ENCODE peak calls at places on chromosomes 6 and 20, in six cellular contexts. One of them, this sample, is unnamed.

GRCh38 chr6:169528755-169529154 is 173.1 kb downstream of the WDR27 start:
- DNase-seq in HCT116: no peak
- DNase-seq in HepG2: no peak
- DNase-seq in K562: no peak
- DNase-seq in H1: no peak
- DNase-seq in GM12878: no peak
- DNase-seq in this sample: no peak

GRCh38 chr20:4326194-4327065 is 311.1 kb upstream of the RNF24 start:
- DNase-seq in HepG2: no peak
- DNase-seq in K562: no peak
- DNase-seq in GM12878: no peak
- DNase-seq in H1: no peak
- DNase-seq in HCT116: peak
- DNase-seq in this sample: no peak

GRCh38 chr6:157381631-157382621 is 936 bp downstream of the ZDHHC14 start:
- DNase-seq in H1: peak
- DNase-seq in HCT116: no peak
- DNase-seq in GM12878: no peak
- DNase-seq in HepG2: peak
- DNase-seq in K562: peak
- DNase-seq in this sample: no peak

GRCh38 chr20:51122931-51123658 is 100.2 kb upstream of the KCNG1 start:
- DNase-seq in K562: no peak
- DNase-seq in H1: no peak
- DNase-seq in GM12878: no peak
- DNase-seq in HCT116: no peak
- DNase-seq in HepG2: no peak
- DNase-seq in this sample: no peak

GRCh38 chr6:42696526-42697267 is 25.7 kb downstream of the PRPH2 start:
- DNase-seq in GM12878: no peak
- DNase-seq in H1: no peak
- DNase-seq in HepG2: no peak
- DNase-seq in K562: no peak
- DNase-seq in HCT116: no peak
- DNase-seq in this sample: no peak

GRCh38 chr6:148831064-148831463 is 84.2 kb downstream of the UST start:
- DNase-seq in K562: no peak
- DNase-seq in GM12878: no peak
- DNase-seq in HepG2: no peak
- DNase-seq in HCT116: no peak
- DNase-seq in H1: no peak
- DNase-seq in this sample: no peak

GRCh38 chr6:132648356-132648755 is 10.6 kb downstream of the TAAR1 start:
- DNase-seq in GM12878: no peak
- DNase-seq in HCT116: no peak
- DNase-seq in HepG2: no peak
- DNase-seq in H1: no peak
- DNase-seq in K562: no peak
- DNase-seq in this sample: no peak

GRCh38 chr20:52888096-52888495 is 84.1 kb upstream of the TSHZ2 start:
- DNase-seq in H1: no peak
- DNase-seq in HepG2: no peak
- DNase-seq in GM12878: no peak
- DNase-seq in K562: no peak
- DNase-seq in HCT116: no peak
- DNase-seq in this sample: no peak

GRCh38 chr20:54156522-54156921 is 17.3 kb downstream of the CYP24A1 start:
- DNase-seq in H1: no peak
- DNase-seq in K562: no peak
- DNase-seq in GM12878: no peak
- DNase-seq in HCT116: no peak
- DNase-seq in HepG2: no peak
- DNase-seq in this sample: no peak

DNA sequence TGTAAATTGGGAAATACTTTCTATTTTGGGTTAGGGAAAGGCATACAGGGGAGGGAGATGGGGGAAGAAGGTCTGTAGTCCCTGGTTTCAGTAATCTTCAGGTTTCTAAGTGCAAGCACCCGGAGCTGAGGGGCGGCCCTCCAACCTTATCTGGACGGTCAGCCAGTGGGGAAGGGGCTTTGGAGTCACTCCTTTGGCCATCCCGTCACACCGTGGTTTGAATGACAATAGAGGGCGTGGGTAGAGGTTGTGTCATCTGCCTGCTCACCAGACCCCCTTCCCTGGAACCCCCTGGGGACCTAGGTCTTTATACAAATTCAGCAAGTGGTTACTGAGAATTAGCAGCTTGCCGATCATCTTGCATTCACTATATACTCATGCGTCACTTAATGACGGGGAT is 29.0 kb downstream of the STK35 start:
- DNase-seq in GM12878: no peak
- DNase-seq in HCT116: no peak
- DNase-seq in H1: no peak
- DNase-seq in HepG2: no peak
- DNase-seq in K562: no peak
- DNase-seq in this sample: peak
- TF ChIP-seq YY1 in GM12878: no peak
- TF ChIP-seq YY1 in HCT116: no peak
- TF ChIP-seq YY1 in H1: no peak
- TF ChIP-seq YY1 in HepG2: no peak
- TF ChIP-seq YY1 in K562: no peak
- TF ChIP-seq YY1 in this sample: no peak

GRCh38 chr6:34340394-34340793 is 52.1 kb downstream of the NUDT3 start:
- DNase-seq in HCT116: no peak
- DNase-seq in HepG2: no peak
- DNase-seq in H1: no peak
- DNase-seq in K562: no peak
- DNase-seq in GM12878: no peak
- DNase-seq in this sample: no peak

GRCh38 chr6:34340906-34341480 is 51.5 kb downstream of the NUDT3 start:
- DNase-seq in GM12878: no peak
- DNase-seq in K562: no peak
- DNase-seq in HepG2: no peak
- DNase-seq in H1: no peak
- DNase-seq in HCT116: no peak
- DNase-seq in this sample: no peak

GRCh38 chr6:34339971-34340370 is 52.5 kb downstream of the NUDT3 start:
- DNase-seq in H1: no peak
- DNase-seq in HCT116: no peak
- DNase-seq in K562: no peak
- DNase-seq in GM12878: no peak
- DNase-seq in HepG2: no peak
- DNase-seq in this sample: no peak

GRCh38 chr6:34342247-34342646 is 50.2 kb downstream of the NUDT3 start:
- DNase-seq in K562: no peak
- DNase-seq in GM12878: no peak
- DNase-seq in HepG2: no peak
- DNase-seq in H1: no peak
- DNase-seq in HCT116: no peak
- DNase-seq in this sample: no peak

GRCh38 chr6:34341481-34341971 is 50.9 kb downstream of the NUDT3 start:
- DNase-seq in H1: no peak
- DNase-seq in HepG2: no peak
- DNase-seq in HCT116: no peak
- DNase-seq in K562: no peak
- DNase-seq in GM12878: no peak
- DNase-seq in this sample: no peak
- H3K4me3 ChIP-seq in H1: no peak
- H3K4me3 ChIP-seq in HepG2: no peak
- H3K4me3 ChIP-seq in HCT116: no peak
- H3K4me3 ChIP-seq in K562: no peak
- H3K4me3 ChIP-seq in GM12878: no peak
- H3K4me3 ChIP-seq in this sample: no peak

DNA sequence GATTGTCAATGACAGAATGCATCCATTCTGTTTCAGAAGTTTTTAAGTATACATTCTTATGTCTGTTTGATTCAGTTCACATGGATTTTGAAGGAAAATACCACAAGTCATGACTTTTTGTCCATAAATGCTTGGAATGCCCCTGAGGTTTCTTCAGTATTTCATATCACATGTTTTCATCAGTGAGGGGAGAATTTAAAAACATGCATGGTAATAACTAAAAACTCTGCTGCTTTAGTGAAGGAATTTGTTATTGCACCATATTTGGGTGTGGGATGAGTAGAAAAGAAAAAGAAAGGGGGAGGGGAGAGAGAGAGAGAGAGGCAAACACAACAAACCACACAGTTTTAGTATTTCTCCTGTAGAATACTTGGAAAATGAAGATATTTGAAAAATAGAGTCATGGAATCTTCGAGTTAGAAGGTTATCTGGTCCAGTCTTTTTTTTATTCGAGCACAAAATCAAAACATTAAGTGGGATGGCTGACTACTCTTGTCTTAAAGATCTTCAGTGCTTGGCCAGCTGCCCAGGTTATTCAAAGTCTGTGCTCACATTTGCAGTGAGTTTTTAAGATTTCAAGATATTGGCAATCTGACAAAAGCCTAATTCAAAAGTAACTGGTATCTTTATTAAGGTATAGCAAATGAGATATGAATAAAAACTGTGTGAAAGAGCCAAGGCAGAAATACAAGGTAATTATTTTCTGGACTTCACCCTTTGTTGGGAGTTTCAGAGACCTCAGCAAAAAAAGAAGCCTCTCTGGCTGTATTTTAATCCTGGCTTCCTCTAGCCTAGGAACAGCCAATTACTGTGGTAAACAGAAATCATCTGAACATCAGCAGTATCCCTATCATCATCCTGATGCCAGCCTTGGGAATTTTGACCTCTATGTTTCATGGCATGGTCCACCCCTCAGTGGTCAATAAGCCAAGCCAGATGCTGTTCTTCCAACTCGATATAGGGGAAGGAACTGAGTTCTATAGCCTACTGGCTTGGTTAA is 687.9 kb upstream of the CITED2 start:
- DNase-seq in GM12878: no peak
- DNase-seq in K562: no peak
- DNase-seq in H1: no peak
- DNase-seq in HCT116: no peak
- DNase-seq in HepG2: no peak
- DNase-seq in this sample: no peak
- TF ChIP-seq ZNF274 in GM12878: no peak
- TF ChIP-seq ZNF274 in K562: no peak
- TF ChIP-seq ZNF274 in H1: no peak
- TF ChIP-seq ZNF274 in HCT116: no peak
- TF ChIP-seq ZNF274 in HepG2: no peak
- TF ChIP-seq ZNF274 in this sample: no peak

DNA sequence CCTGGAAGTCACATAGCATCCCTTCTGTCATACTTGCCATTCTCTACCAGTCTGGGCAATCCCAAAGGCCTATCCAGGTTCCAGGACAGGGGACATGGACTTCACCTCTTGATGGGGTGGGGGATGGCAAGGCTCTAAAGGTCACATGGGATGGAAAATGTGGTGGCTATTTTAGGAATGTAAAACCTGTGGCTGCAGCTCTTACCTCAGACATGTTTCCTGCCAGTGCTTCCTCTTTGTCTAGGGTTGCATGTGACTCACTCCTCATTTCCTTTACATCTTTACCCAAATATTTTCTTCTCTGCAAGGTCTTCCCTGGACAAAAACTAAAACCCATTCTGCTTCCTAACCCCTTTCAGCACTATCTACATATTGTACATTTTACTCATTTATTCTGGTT is 135.7 kb downstream of the BTBD3 start:
- DNase-seq in GM12878: peak
- DNase-seq in HepG2: peak
- DNase-seq in HCT116: no peak
- DNase-seq in H1: no peak
- DNase-seq in K562: no peak
- DNase-seq in this sample: no peak
- TF ChIP-seq YY1 in GM12878: no peak
- TF ChIP-seq YY1 in HepG2: no peak
- TF ChIP-seq YY1 in HCT116: no peak
- TF ChIP-seq YY1 in H1: no peak
- TF ChIP-seq YY1 in K562: no peak
- TF ChIP-seq YY1 in this sample: no peak

GRCh38 chr20:47464380-47465101 is 37.1 kb upstream of the NCOA3 start:
- DNase-seq in HCT116: peak
- DNase-seq in H1: no peak
- DNase-seq in GM12878: no peak
- DNase-seq in HepG2: peak
- DNase-seq in K562: peak
- DNase-seq in this sample: no peak

GRCh38 chr20:47466704-47467459 is 34.8 kb upstream of the NCOA3 start:
- DNase-seq in HCT116: no peak
- DNase-seq in GM12878: no peak
- DNase-seq in K562: no peak
- DNase-seq in H1: no peak
- DNase-seq in HepG2: no peak
- DNase-seq in this sample: no peak

GRCh38 chr20:47466193-47466592 is 35.5 kb upstream of the NCOA3 start:
- DNase-seq in GM12878: no peak
- DNase-seq in H1: no peak
- DNase-seq in K562: no peak
- DNase-seq in HepG2: no peak
- DNase-seq in HCT116: no peak
- DNase-seq in this sample: no peak

GRCh38 chr20:47465335-47466090 is 36.2 kb upstream of the NCOA3 start:
- DNase-seq in K562: no peak
- DNase-seq in GM12878: no peak
- DNase-seq in HCT116: no peak
- DNase-seq in H1: no peak
- DNase-seq in HepG2: no peak
- DNase-seq in this sample: no peak

DNA sequence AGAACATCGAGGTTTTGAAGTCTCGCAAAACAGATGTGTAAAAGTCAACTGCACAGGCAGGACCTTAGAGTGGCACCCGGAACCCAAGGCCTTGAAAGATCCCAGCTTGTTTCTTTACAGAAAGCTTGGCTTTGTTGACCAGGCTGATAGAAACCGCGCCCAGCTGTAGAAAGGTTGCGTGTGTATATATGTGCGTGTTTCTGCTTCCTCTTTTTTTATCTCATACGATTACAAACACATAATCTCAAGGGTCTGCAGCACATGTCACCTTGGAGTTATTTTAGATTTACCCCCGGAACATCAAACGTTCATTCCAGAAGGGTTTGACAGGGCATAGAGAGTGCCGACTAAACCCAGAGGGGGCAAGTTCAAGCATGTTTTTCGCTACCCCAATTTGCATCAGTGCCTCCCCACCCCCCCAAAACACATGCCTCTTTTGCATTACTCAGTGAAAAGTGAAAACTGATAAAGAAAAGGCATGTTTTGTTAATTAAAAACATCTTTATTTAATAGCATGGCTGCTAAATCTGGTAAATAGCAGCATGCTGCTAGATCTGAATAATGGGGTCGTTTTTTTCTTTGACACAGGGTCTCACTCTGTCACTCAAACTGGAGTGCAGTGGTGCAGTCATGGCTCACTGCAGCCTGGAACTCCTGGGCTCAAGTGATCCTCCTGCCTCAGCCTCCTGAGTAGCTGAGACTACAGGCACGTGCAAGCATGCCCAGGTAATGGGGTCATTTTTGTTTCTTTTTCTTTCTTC is 33.2 kb upstream of the NCOA3 start:
- DNase-seq in K562: peak
- DNase-seq in HepG2: no peak
- DNase-seq in GM12878: peak
- DNase-seq in HCT116: no peak
- DNase-seq in H1: no peak
- DNase-seq in this sample: no peak
- H3K4me3 ChIP-seq in K562: no peak
- H3K4me3 ChIP-seq in HepG2: no peak
- H3K4me3 ChIP-seq in GM12878: peak
- H3K4me3 ChIP-seq in HCT116: no peak
- H3K4me3 ChIP-seq in H1: no peak
- H3K4me3 ChIP-seq in this sample: no peak

GRCh38 chr20:48282591-48283228 is 497.4 kb upstream of the SULF2 start:
- DNase-seq in HCT116: no peak
- DNase-seq in K562: peak
- DNase-seq in H1: no peak
- DNase-seq in GM12878: no peak
- DNase-seq in HepG2: peak
- DNase-seq in this sample: no peak
- TF ChIP-seq ZNF274 in HCT116: no peak
- TF ChIP-seq ZNF274 in K562: no peak
- TF ChIP-seq ZNF274 in H1: no peak
- TF ChIP-seq ZNF274 in GM12878: no peak
- TF ChIP-seq ZNF274 in HepG2: no peak
- TF ChIP-seq ZNF274 in this sample: no peak

This sample was measured in NT2/D1.